ENCODE peak calls at places on chromosomes 11 and 22, in four cellular contexts. A, B, I and F are unnamed samples.

GRCh38 chr11:69640260-69640994 is 529 bp upstream of the CCND1 start:
- DNase-seq in A (no peak), I (no peak), B (peak), F (no peak)

GRCh38 chr11:118321386-118322082 is 17.0 kb downstream of the CD3E start:
- DNase-seq in I (no peak), A (no peak), B (no peak), F (no peak)

GRCh38 chr11:44623716-44624491 is 58.4 kb downstream of the CD82 start:
- DNase-seq in A (no peak), B (no peak), I (no peak), F (no peak)

GRCh38 chr22:26846645-26847044 is 189.3 kb downstream of the MIAT start:
- DNase-seq in I (no peak), A (no peak), B (no peak), F (no peak)

GRCh38 chr11:496834-497564 is 10.0 kb downstream of the RNH1 start:
- DNase-seq in A (no peak), I (no peak), B (no peak), F (no peak)

GRCh38 chr11:39247570-39248137 is 2211.8 kb downstream of the LRRC4C start:
- DNase-seq in A (no peak), I (no peak), B (no peak), F (no peak)

GRCh38 chr11:79087238-79087956 is 353.4 kb downstream of the TENM4 start:
- DNase-seq in I (no peak), B (peak), A (peak), F (peak)

GRCh38 chr11:17846852-17847453 is 112.4 kb downstream of the KCNC1 start:
- DNase-seq in I (no peak), B (peak), A (no peak), F (peak)

GRCh38 chr11:65420506-65421203 is 1.9 kb upstream of the NEAT1 start:
- DNase-seq in B (no peak), I (no peak), A (no peak), F (no peak)

GRCh38 chr11:71241721-71242259 is 10.6 kb downstream of the SHANK2 start:
- DNase-seq in A (no peak), B (no peak), I (no peak), F (no peak)

GRCh38 chr11:125772834-125773505 is 5.7 kb downstream of the PATE2 start:
- DNase-seq in B (peak), I (no peak), A (peak), F (peak)

GRCh38 chr11:15818132-15818842 is 538.1 kb downstream of the SOX6 start:
- DNase-seq in A (no peak), B (no peak), I (no peak), F (no peak)

GRCh38 chr22:20247010-20247505 is 21.1 kb downstream of the RTN4R start:
- DNase-seq in I (no peak), B (no peak), A (no peak), F (peak)

GRCh38 chr22:23892130-23892529 is 2.1 kb upstream of the MIF start:
- DNase-seq in A (no peak), I (no peak), B (no peak), F (no peak)

GRCh38 chr11:16097543-16097942 is 258.8 kb downstream of the SOX6 start:
- DNase-seq in A (peak), I (peak), B (no peak), F (no peak)

GRCh38 chr11:125903753-125904659 is at the start of gene DDX25:
- DNase-seq in B (peak), A (no peak), I (no peak), F (no peak)

GRCh38 chr22:26616650-26617049 is 1.2 kb downstream of the CRYBB1 start:
- DNase-seq in A (no peak), B (no peak), I (no peak), F (no peak)

GRCh38 chr11:8729837-8730696 is 47.5 kb downstream of the RPL27A start:
- DNase-seq in A (no peak), I (no peak), B (no peak), F (no peak)

GRCh38 chr11:108239076-108239475 is 16.2 kb downstream of the ATM start:
- DNase-seq in B (no peak), A (no peak), I (no peak), F (no peak)

GRCh38 chr11:20367313-20367948 is 3.9 kb downstream of the HTATIP2 start:
- DNase-seq in I (peak), B (peak), A (peak), F (peak)

GRCh38 chr11:134024420-134025085 is 44.3 kb upstream of the JAM3 start:
- DNase-seq in A (peak), B (peak), I (peak), F (peak)

GRCh38 chr11:38160433-38160832 is 1562.4 kb upstream of the RAG2 start:
- DNase-seq in A (no peak), I (no peak), B (no peak), F (no peak)

GRCh38 chr11:74462009-74462408 is 5.3 kb downstream of the KCNE3 start:
- DNase-seq in B (peak), I (no peak), A (no peak), F (no peak)

GRCh38 chr11:48107188-48107704 is 109.4 kb upstream of the OR4B1 start:
- DNase-seq in I (no peak), A (no peak), B (peak), F (peak)

GRCh38 chr11:117761993-117762392 is 35.0 kb downstream of the DSCAML1 start:
- DNase-seq in B (no peak), I (no peak), A (no peak), F (no peak)

GRCh38 chr11:74749965-74750296 is 1.3 kb downstream of the RNF169 start:
- DNase-seq in A (no peak), B (no peak), I (no peak), F (no peak)

GRCh38 chr22:45572444-45572843 is 69.8 kb downstream of the FBLN1 start:
- DNase-seq in I (peak), B (peak), A (peak), F (no peak)

GRCh38 chr22:21984793-21985192 is 2.2 kb upstream of the TOP3B start:
- DNase-seq in B (peak), I (no peak), A (no peak), F (no peak)

GRCh38 chr22:28002181-28002700 is 83.2 kb upstream of the PITPNB start:
- DNase-seq in B (peak), A (no peak), I (no peak), F (peak)

GRCh38 chr11:65779669-65779918 is 1.2 kb downstream of the AP5B1 start:
- DNase-seq in A (no peak), B (peak), I (no peak), F (no peak)

GRCh38 chr22:19291218-19291579 is 320 bp downstream of the CLTCL1 start:
- DNase-seq in I (no peak), B (peak), A (no peak), F (peak)

GRCh38 chr11:16295592-16295991 is 60.8 kb downstream of the SOX6 start:
- DNase-seq in I (no peak), A (no peak), B (no peak), F (no peak)

GRCh38 chr22:50483977-50484853 is 2.4 kb upstream of the MIOX start:
- DNase-seq in B (no peak), I (no peak), A (no peak), F (no peak)

GRCh38 chr11:128713595-128713994 is 19.7 kb downstream of the FLI1 start:
- DNase-seq in I (no peak), A (no peak), B (no peak), F (no peak)

GRCh38 chr11:112949781-112950575 is 11.2 kb upstream of the NCAM1 start:
- DNase-seq in B (no peak), I (no peak), A (no peak), F (no peak)

GRCh38 chr11:125086633-125087296 is 23.7 kb downstream of the SLC37A2 start:
- DNase-seq in I (no peak), B (no peak), A (no peak), F (no peak)

GRCh38 chr11:109048098-109048497 is 373.9 kb upstream of the C11orf87 start:
- DNase-seq in A (no peak), B (peak), I (no peak), F (no peak)

GRCh38 chr22:26718905-26719304 is 61.5 kb downstream of the MIAT start:
- DNase-seq in B (peak), A (no peak), I (no peak), F (peak)

GRCh38 chr11:14908214-14908880 is 16.3 kb upstream of the CYP2R1 start:
- DNase-seq in B (peak), I (no peak), A (peak), F (peak)